ENCODE peak calls at places on chromosomes 12 and 14, in eight cellular contexts. M is aorta; U is fibroblast of lung; G is A673; B is CD8-positive, alpha-beta memory T cell; F is tibial artery; L is PC-9; Y is left ventricle myocardium inferior. H is an unnamed sample.

GRCh38 chr14:59254146-59254910 is 65.9 kb downstream of the DAAM1 start:
- DNase-seq in Y (peak; percentile 74), L (peak; percentile 37), G (peak; percentile 34), F (peak; percentile 85), U (peak; percentile 96), M (peak; percentile 79), B (no peak), H (peak; percentile 90)

GRCh38 chr14:41154143-41154807 is 452.4 kb upstream of the LRFN5 start:
- DNase-seq in G (no peak), F (no peak), B (no peak), L (no peak), U (no peak), M (no peak), Y (no peak), H (no peak)

GRCh38 chr12:68375701-68376469 is 43.7 kb upstream of the MDM1 start:
- DNase-seq in U (peak; percentile 62), L (no peak), Y (no peak), F (no peak), M (no peak), G (no peak), B (no peak), H (no peak)

GRCh38 chr12:11545438-11546330 is 103.8 kb upstream of the ETV6 start:
- DNase-seq in U (no peak), F (no peak), M (no peak), L (no peak), G (peak; percentile 72), B (peak; percentile 80), Y (no peak), H (no peak)

GRCh38 chr12:3137268-3137761 is 60.1 kb downstream of the TSPAN9 start:
- DNase-seq in G (peak; percentile 58), Y (peak; percentile 76), B (no peak), U (peak; percentile 26), M (peak; percentile 74), F (no peak), L (no peak), H (no peak)

GRCh38 chr14:93016275-93016845 is 93.4 kb downstream of the CHGA start:
- DNase-seq in U (no peak), F (no peak), M (no peak), L (no peak), Y (no peak), G (no peak), B (no peak), H (no peak)

GRCh38 chr14:74941676-74942097 is 13.7 kb downstream of the PGF start:
- DNase-seq in Y (peak; percentile 58), U (peak; percentile 51), B (peak; percentile 51), M (peak; percentile 89), L (peak; percentile 79), G (peak; percentile 55), F (peak; percentile 78), H (peak; percentile 84)

GRCh38 chr12:9735601-9736000 is 2.7 kb upstream of the CLECL1 start:
- DNase-seq in Y (no peak), U (no peak), F (no peak), G (no peak), B (no peak), M (no peak), L (no peak), H (no peak)

GRCh38 chr12:52903855-52904508 is 894 bp downstream of the KRT8 start:
- DNase-seq in U (peak; percentile 67), Y (peak; percentile 31), M (peak; percentile 59), L (peak; percentile 73), B (peak; percentile 12), G (no peak), F (no peak), H (no peak)

GRCh38 chr14:106436310-106436905 is 910.0 kb downstream of the TMEM121 start:
- DNase-seq in B (peak; percentile 59), Y (peak; percentile 19), M (peak; percentile 69), G (peak; percentile 84), U (no peak), F (no peak), L (no peak), H (no peak)

GRCh38 chr12:27549801-27550652 is 26.0 kb downstream of the PPFIBP1 start:
- DNase-seq in U (peak; percentile 99), G (peak; percentile 73), F (peak; percentile 91), B (no peak), Y (peak; percentile 83), M (peak; percentile 86), L (peak; percentile 82), H (peak; percentile 94)

GRCh38 chr12:27552235-27552634 is 28.2 kb downstream of the PPFIBP1 start:
- DNase-seq in M (no peak), G (no peak), Y (no peak), L (no peak), B (no peak), F (no peak), U (no peak), H (no peak)

GRCh38 chr12:27552886-27553560 is 29.0 kb downstream of the PPFIBP1 start:
- DNase-seq in B (no peak), F (no peak), Y (no peak), U (peak; percentile 55), M (no peak), G (no peak), L (no peak), H (no peak)

GRCh38 chr12:27550653-27550975 is 26.6 kb downstream of the PPFIBP1 start:
- DNase-seq in M (no peak), G (no peak), L (no peak), B (no peak), U (no peak), Y (no peak), F (no peak), H (no peak)

DNA sequence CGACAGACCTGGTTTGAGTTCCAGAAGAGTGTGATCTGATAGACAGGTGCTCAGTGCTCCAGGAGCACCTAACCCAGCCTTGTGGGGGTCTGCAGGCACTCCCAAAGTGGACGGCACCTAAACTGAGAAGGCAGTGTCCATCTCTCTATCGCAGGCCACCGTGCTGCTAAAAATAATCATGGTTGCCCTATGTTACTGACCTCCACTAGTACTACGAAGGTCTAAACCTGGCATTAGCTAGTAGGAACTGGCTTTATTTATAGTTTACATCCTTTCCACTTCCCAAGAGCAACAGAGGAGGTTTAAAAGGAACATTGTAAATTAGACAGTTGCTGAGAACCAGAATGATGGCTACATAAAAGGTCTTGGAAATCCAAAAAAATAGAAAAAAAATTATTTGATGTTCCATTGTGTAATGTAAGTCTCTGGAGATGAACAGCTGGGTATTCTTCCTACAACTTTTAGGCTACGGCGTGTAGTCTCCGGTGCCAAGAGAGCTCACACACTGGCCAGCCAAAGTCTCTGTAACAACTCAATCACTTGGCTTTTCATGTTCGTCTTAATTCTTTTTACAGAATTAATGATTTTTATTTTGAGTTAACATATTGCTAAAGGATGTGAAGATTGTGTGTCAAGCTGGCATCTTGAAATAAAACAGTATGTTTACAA is 27.3 kb downstream of the PPFIBP1 start:
- DNase-seq in L (no peak), Y (no peak), B (no peak), M (no peak), U (no peak), G (no peak), F (peak; percentile 39), H (no peak)
- H3K4me3 ChIP-seq in L (no peak overlapping the region), Y (peak overlapping the region; percentile 35), B (no peak overlapping the region), M (no peak overlapping the region), U (no peak overlapping the region), G (no peak overlapping the region), F (no peak overlapping the region), H (no peak overlapping the region)

GRCh38 chr14:69770559-69770958 is 3.6 kb downstream of the SRSF5 start:
- DNase-seq in F (no peak), M (no peak), G (no peak), B (no peak), Y (no peak), L (no peak), U (no peak), H (no peak)

GRCh38 chr14:69768873-69769272 is 1.9 kb downstream of the SRSF5 start:
- DNase-seq in L (no peak), M (no peak), U (peak; percentile 24), B (no peak), G (no peak), F (no peak), Y (no peak), H (no peak)

GRCh38 chr14:69767369-69767999 is 542 bp downstream of the SRSF5 start:
- DNase-seq in B (peak; percentile 89), Y (peak; percentile 89), M (peak; percentile 95), F (peak; percentile 82), G (peak; percentile 95), L (peak; percentile 95), U (peak; percentile 90), H (peak; percentile 94)

GRCh38 chr14:69771136-69771535 is 4.2 kb downstream of the SRSF5 start:
- DNase-seq in M (no peak), G (no peak), F (no peak), U (no peak), Y (no peak), L (no peak), B (no peak), H (no peak)

GRCh38 chr14:69769623-69770022 is 2.7 kb downstream of the SRSF5 start:
- DNase-seq in Y (no peak), F (no peak), L (no peak), B (no peak), M (no peak), U (no peak), G (no peak), H (no peak)
- H3K4me3 ChIP-seq in Y (peak overlapping the region; percentile 78), F (no peak overlapping the region), L (no peak overlapping the region), B (no peak overlapping the region), M (no peak overlapping the region), U (no peak overlapping the region), G (no peak overlapping the region), H (no peak overlapping the region)

GRCh38 chr12:103799504-103800251 is 41.4 kb downstream of the NT5DC3 start:
- DNase-seq in U (peak; percentile 68), B (no peak), L (peak; percentile 70), G (peak; percentile 92), M (no peak), Y (no peak), F (no peak), H (peak; percentile 58)
- H3K4me3 ChIP-seq in U (no peak overlapping the region), B (no peak overlapping the region), L (peak overlapping the region; percentile 29), G (peak overlapping the region; percentile 17), M (no peak overlapping the region), Y (peak overlapping the region; percentile 43), F (peak overlapping the region; percentile 0), H (no peak overlapping the region)

GRCh38 chr14:76812422-76813383 is at the start of gene ANGEL1:
- DNase-seq in L (peak; percentile 100), B (peak; percentile 95), G (peak; percentile 97), U (peak; percentile 92), M (peak; percentile 97), F (peak; percentile 93), Y (peak; percentile 97), H (peak; percentile 98)

GRCh38 chr14:76812093-76812421 is 625 bp downstream of the ANGEL1 start:
- DNase-seq in U (no peak), Y (no peak), B (no peak), L (no peak), F (no peak), G (no peak), M (no peak), H (no peak)

GRCh38 chr14:76810525-76810924 is 2.2 kb downstream of the ANGEL1 start:
- DNase-seq in F (no peak), Y (no peak), B (no peak), M (no peak), U (no peak), G (no peak), L (no peak), H (no peak)

GRCh38 chr14:76811561-76811960 is 1.1 kb downstream of the ANGEL1 start:
- DNase-seq in G (no peak), M (no peak), Y (no peak), B (no peak), L (no peak), U (peak; percentile 51), F (no peak), H (no peak)

GRCh38 chr14:76810953-76811400 is 1.7 kb downstream of the ANGEL1 start:
- DNase-seq in M (no peak), B (peak; percentile 16), G (peak; percentile 50), L (no peak), Y (no peak), U (peak; percentile 27), F (no peak), H (no peak)
- H3K4me3 ChIP-seq in M (peak overlapping the region; percentile 9), B (peak overlapping the region; percentile 30), G (peak overlapping the region; percentile 86), L (peak overlapping the region; percentile 74), Y (peak overlapping the region; percentile 74), U (peak overlapping the region; percentile 23), F (peak overlapping the region; percentile 98), H (peak overlapping the region; percentile 89)

GRCh38 chr14:100807496-100807895 is 18.4 kb upstream of the MEG3 start:
- DNase-seq in Y (no peak), U (no peak), L (no peak), G (no peak), M (peak; percentile 9), B (no peak), F (no peak), H (no peak)
- H3K4me3 ChIP-seq in Y (no peak overlapping the region), U (no peak overlapping the region), L (no peak overlapping the region), G (no peak overlapping the region), M (no peak overlapping the region), B (no peak overlapping the region), F (no peak overlapping the region), H (no peak overlapping the region)